ENCODE peak calls at places on chromosomes 12 and 14, in four cellular contexts. U, P, W and I are unnamed samples. For H3K4me1, the result is how much of the 10 kb centered on the place peaks cover.

GRCh38 chr12:52440821-52441319 is 6.7 kb upstream of the KRT75 start:
- DNase-seq in U (no peak), P (peak), W (no peak), I (peak)

GRCh38 chr14:104563742-104564615 is 15.6 kb upstream of the C14orf180 start:
- DNase-seq in W (peak), P (peak), U (no peak), I (peak)

GRCh38 chr14:103453791-103454190 is 68.6 kb downstream of the MARK3 start:
- DNase-seq in P (no peak), U (no peak), W (no peak), I (no peak)

GRCh38 chr12:103879878-103880277 is 38.8 kb upstream of the NT5DC3 start:
- DNase-seq in P (no peak), W (no peak), U (no peak), I (no peak)

GRCh38 chr12:91370086-91370868 is 187.7 kb upstream of the DCN start:
- DNase-seq in W (no peak), U (no peak), P (no peak), I (no peak)

GRCh38 chr14:85342858-85343607 is 186.9 kb upstream of the FLRT2 start:
- DNase-seq in P (no peak), U (no peak), W (no peak), I (no peak)

GRCh38 chr12:124195226-124195938 is 99.5 kb upstream of the RFLNA start:
- DNase-seq in W (peak), U (no peak), P (no peak), I (no peak)

GRCh38 chr14:69262516-69262915 is 2.6 kb downstream of the GALNT16 start:
- DNase-seq in W (no peak), U (no peak), P (no peak), I (no peak)

GRCh38 chr12:57632898-57633825 is at the start of gene B4GALNT1:
- DNase-seq in P (peak), W (peak), U (peak), I (peak)

GRCh38 chr12:106114084-106115068 is 24.4 kb downstream of the NUAK1 start:
- DNase-seq in U (peak), P (peak), W (no peak), I (peak)

GRCh38 chr12:119423285-119423684 is 88.8 kb downstream of the CCDC60 start:
- DNase-seq in U (no peak), P (no peak), W (peak), I (no peak)

GRCh38 chr12:79983492-79983891 is 48.6 kb upstream of the PPP1R12A start:
- DNase-seq in W (no peak), U (no peak), P (peak), I (peak)

GRCh38 chr12:47901285-47902093 is 3.3 kb downstream of the VDR start:
- DNase-seq in W (no peak), P (no peak), U (no peak), I (no peak)

GRCh38 chr14:30125322-30125944 is 197.8 kb upstream of the PRKD1 start:
- DNase-seq in U (no peak), W (no peak), P (no peak), I (no peak)

GRCh38 chr12:66965613-66966012 is 286.7 kb upstream of the GRIP1 start:
- DNase-seq in W (no peak), P (no peak), U (no peak), I (peak)

GRCh38 chr12:120993496-120993895 is 15.2 kb downstream of the HNF1A start:
- DNase-seq in W (no peak), U (no peak), P (no peak), I (no peak)

DNA sequence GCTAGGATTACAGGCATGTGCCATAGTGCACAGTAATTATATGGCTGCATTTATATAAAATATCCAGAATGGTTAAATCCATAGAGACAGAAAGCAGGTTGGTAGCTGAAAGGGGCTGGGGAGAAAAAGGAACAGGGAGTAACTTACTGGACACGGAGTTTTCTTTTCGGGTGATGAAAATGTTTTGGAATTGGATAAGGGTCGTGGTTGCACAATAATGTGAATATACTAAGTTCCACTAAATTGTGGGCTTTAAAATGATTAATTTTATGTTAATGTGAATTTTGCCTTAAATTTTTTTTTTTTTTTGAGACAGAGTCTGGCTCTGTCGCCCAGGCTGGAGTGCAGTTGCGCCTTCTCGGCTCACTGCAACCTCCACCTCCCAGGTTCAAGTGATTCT is 70.1 kb upstream of the BDKRB2 start:
- DNase-seq in P (no peak), U (no peak), W (no peak), I (no peak)
- H3K9ac ChIP-seq in P (no peak), U (no peak), W (no peak), I (no peak)

GRCh38 chr12:6869049-6870021 is 2.0 kb downstream of the TPI1 start:
- DNase-seq in U (peak), P (peak), W (peak), I (peak)

GRCh38 chr12:6867407-6868210 is at the start of gene TPI1:
- DNase-seq in P (peak), W (peak), U (peak), I (peak)

GRCh38 chr12:6866920-6867406 is 368 bp upstream of the TPI1 start:
- DNase-seq in W (no peak), P (no peak), U (no peak), I (no peak)

GRCh38 chr12:6866163-6866919 is 990 bp upstream of the TPI1 start:
- DNase-seq in U (no peak), W (no peak), P (no peak), I (no peak)

DNA sequence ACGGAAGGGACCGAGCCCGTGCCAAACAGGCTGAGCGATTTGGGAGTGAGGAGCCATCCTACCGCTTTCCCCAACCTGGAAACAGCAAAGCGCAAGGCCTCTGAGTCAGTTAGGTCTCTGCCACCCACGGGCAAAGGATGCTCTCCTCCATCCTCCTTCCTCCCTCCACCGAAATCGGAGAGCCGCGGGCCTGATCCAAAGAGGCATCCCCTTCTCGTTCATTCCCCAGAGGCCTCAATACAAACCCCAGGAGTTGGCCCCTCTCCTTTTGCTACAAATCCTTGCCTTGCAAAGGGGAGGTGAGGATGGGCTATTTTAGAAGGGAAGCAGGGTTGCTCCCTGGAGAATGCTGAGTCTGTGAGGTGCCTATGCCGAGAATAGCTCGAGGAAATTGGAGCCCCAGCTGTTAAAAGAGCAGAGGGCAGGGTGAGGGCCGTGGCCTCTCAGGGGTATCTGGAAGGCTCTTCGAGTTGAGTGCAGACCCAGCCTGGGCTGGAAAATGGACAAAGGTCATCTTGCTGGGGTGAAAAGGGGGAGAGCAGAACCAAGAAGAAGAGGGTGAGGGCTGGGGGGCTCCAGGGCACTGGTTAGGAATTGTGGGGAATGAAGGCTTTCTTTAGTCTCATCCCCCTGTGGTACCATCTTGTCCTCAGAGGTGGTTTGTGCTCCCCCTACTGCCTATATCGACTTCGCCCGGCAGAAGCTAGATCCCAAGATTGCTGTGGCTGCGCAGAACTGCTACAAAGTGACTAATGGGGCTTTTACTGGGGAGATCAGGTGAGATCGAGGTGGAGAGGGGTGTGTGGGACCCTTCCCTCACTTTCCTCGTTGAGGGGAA is 1.1 kb downstream of the TPI1 start:
- DNase-seq in P (peak), U (no peak), W (no peak), I (no peak)
- H3K4me1 ChIP-seq in P (under half), U (under half), W (under half), I (under half)

DNA sequence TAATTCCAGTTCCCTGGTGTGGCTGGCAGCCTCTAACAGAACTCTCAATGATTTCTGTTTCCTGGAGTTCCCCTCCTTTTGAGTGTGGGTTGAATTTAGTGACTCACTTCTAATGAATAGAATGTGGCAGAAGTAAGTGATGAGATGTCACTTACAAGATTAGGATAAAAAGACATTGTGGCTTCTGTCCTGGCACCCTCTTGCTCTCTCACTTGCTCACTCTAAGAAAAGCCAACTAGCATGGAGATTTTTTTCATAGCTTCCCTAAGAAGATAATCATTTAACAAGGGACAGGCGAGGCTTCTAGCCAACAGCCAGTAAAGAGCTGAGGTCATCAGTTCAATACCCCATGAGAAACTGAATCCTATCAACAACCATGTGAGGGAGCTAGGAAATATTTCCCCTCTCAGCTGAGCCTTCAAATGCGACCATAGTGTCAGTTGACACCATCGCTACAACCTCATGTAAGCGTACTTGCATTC is 156.7 kb downstream of the TMTC3 start:
- DNase-seq in P (peak), W (no peak), U (no peak), I (peak)
- H3K9ac ChIP-seq in P (peak), W (peak), U (no peak), I (no peak)

DNA sequence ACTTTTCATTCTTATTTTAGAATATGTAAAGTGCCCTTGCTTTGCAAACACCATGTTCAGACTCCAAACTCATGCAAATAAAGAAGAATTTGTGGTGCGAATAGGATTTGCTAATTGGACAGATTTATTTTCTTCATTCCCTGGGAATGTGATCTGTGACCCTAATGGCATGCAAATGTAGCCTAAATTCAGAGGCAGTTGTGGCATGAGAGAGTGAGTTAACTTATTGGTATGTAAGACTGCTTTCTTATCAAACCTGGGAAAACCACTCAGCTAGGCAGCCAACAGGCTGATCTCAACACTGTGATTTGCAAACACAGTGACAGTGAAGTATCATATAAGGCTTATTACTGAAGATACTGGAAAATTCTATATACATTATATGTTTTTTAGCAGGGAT is 10.0 kb downstream of the CAPZA3 start:
- DNase-seq in W (no peak), P (peak), U (no peak), I (peak)
- H3K4me1 ChIP-seq in W (under half), P (under half), U (under half), I (under half)

GRCh38 chr12:6470375-6471163 is at the start of gene VAMP1:
- DNase-seq in W (peak), U (peak), P (peak), I (peak)

GRCh38 chr12:6469609-6470374 is 685 bp downstream of the VAMP1 start:
- DNase-seq in W (no peak), U (peak), P (peak), I (no peak)

GRCh38 chr12:6469092-6469491 is 1.4 kb downstream of the VAMP1 start:
- DNase-seq in P (no peak), W (no peak), U (no peak), I (no peak)

GRCh38 chr12:6471992-6472366 is 1.5 kb upstream of the VAMP1 start:
- DNase-seq in W (no peak), U (no peak), P (peak), I (peak)

GRCh38 chr12:6472491-6472890 is 2.0 kb upstream of the VAMP1 start:
- DNase-seq in W (no peak), P (no peak), U (no peak), I (no peak)
- H3K9ac ChIP-seq in W (no peak), P (peak), U (no peak), I (no peak)

GRCh38 chr12:96195845-96196451 is 1.8 kb downstream of the ELK3 start:
- DNase-seq in U (peak), W (peak), P (peak), I (peak)

GRCh38 chr12:96194901-96195844 is 998 bp downstream of the ELK3 start:
- DNase-seq in W (peak), U (peak), P (peak), I (peak)

GRCh38 chr12:96194572-96194889 is 356 bp downstream of the ELK3 start:
- DNase-seq in U (no peak), W (no peak), P (no peak), I (no peak)

GRCh38 chr12:96192926-96193573 is 1.1 kb upstream of the ELK3 start:
- DNase-seq in P (peak), W (no peak), U (no peak), I (no peak)

GRCh38 chr12:96193725-96194571 is at the start of gene ELK3:
- DNase-seq in U (peak), P (peak), W (peak), I (peak)
- H3K4me1 ChIP-seq in U (under half), P (under half), W (under half), I (under half)

GRCh38 chr12:50537538-50537919 is 32.7 kb downstream of the DIP2B start:
- DNase-seq in W (no peak), P (peak), U (no peak), I (peak)
- H3K9ac ChIP-seq in W (peak), P (peak), U (no peak), I (peak)

GRCh38 chr12:6205144-6205539 is 4.9 kb downstream of the CD9 start:
- DNase-seq in W (no peak), P (no peak), U (no peak), I (no peak)
- H3K4me1 ChIP-seq in W (under half), P (under half), U (under half), I (under half)

GRCh38 chr14:26286066-26286791 is 311.6 kb downstream of the NOVA1 start:
- DNase-seq in W (no peak), P (peak), U (no peak), I (no peak)

GRCh38 chr14:26293909-26294308 is 303.9 kb downstream of the NOVA1 start:
- DNase-seq in P (no peak), U (no peak), W (no peak), I (no peak)

GRCh38 chr14:26286806-26287205 is 311.0 kb downstream of the NOVA1 start:
- DNase-seq in U (no peak), P (peak), W (no peak), I (no peak)

DNA sequence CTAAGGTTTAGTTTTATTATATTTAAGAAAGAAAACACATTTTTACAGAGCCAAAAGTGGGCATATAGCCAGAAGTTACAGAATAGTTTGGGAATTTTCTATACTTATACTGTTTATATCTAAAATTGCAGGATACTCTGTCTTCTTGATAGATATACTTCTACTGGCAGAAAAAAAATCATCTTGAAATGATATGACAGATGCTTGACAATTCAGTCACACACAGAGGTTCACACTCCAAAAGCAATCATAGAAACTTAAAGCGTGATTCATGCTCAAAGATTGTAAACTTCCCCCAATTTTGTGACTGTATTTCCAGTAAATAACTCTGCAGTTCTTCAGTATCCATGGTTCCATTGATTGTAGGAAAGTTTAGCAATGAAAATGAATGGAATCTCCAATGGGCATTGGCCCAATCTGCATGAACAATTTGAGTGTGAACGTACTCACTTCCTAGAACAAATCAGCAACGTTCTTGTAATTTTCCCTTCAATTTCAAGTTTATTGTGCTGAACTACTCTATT is 307.8 kb downstream of the NOVA1 start:
- DNase-seq in W (no peak), U (no peak), P (peak), I (no peak)
- H3K9ac ChIP-seq in W (no peak), U (no peak), P (peak), I (no peak)